ENCODE peak calls at places on chromosomes 13 and 19, in six cellular contexts. W is fibroblast of lung, U is lung, M is tibial artery, Y is WERI-Rb-1, K is colonic mucosa. J is an unnamed sample.

GRCh38 chr19:46513461-46514236 is 18.0 kb upstream of the PNMA8B start:
- DNase-seq in K (peak), U (peak), Y (peak), M (peak), W (peak), J (peak)

GRCh38 chr19:47695533-47696262 is 17.5 kb upstream of the EHD2 start:
- DNase-seq in K (no peak), U (no peak), W (no peak), M (peak), Y (no peak), J (no peak)

GRCh38 chr13:97185751-97186150 is 36.4 kb upstream of the MBNL2 start:
- DNase-seq in K (no peak), W (no peak), Y (no peak), M (no peak), U (no peak), J (no peak)

GRCh38 chr13:23725922-23726321 is 155.7 kb downstream of the TNFRSF19 start:
- DNase-seq in U (no peak), Y (no peak), M (no peak), K (no peak), W (no peak), J (no peak)

GRCh38 chr13:48738261-48738755 is 84.6 kb downstream of the CYSLTR2 start:
- DNase-seq in W (no peak), Y (no peak), U (no peak), M (no peak), K (no peak), J (no peak)

GRCh38 chr13:20188649-20189553 is 3.8 kb downstream of the GJB2 start:
- DNase-seq in M (no peak), W (no peak), U (no peak), K (peak), Y (peak), J (no peak)

GRCh38 chr13:26810095-26810494 is 49.5 kb upstream of the GPR12 start:
- DNase-seq in M (no peak), W (no peak), Y (no peak), U (no peak), K (no peak), J (no peak)

GRCh38 chr19:35140207-35140897 is 1.7 kb downstream of the FXYD1 start:
- DNase-seq in Y (peak), W (no peak), M (no peak), U (no peak), K (no peak), J (no peak)

GRCh38 chr13:59034198-59034597 is 1129.5 kb downstream of the DIAPH3 start:
- DNase-seq in U (no peak), Y (no peak), K (no peak), M (no peak), W (no peak), J (no peak)

GRCh38 chr13:79867248-79867647 is 386.3 kb downstream of the NDFIP2 start:
- DNase-seq in K (no peak), Y (no peak), W (peak), U (no peak), M (no peak), J (no peak)

GRCh38 chr19:45717983-45718650 is 12.6 kb downstream of the FBXO46 start:
- DNase-seq in W (no peak), M (peak), K (no peak), Y (no peak), U (no peak), J (no peak)

GRCh38 chr13:76245920-76246319 is 609.8 kb downstream of the LMO7 start:
- DNase-seq in Y (no peak), W (no peak), M (no peak), U (no peak), K (no peak), J (no peak)

GRCh38 chr19:41588497-41589209 is 12.7 kb downstream of the CEACAM21 start:
- DNase-seq in Y (no peak), K (no peak), W (peak), U (no peak), M (no peak), J (peak)

GRCh38 chr13:113337556-113337955 is 26.4 kb downstream of the GRTP1 start:
- DNase-seq in U (no peak), W (no peak), Y (no peak), K (no peak), M (no peak), J (no peak)

GRCh38 chr19:11254662-11255061 is 7.7 kb downstream of the DOCK6 start:
- DNase-seq in Y (no peak), U (no peak), M (no peak), W (no peak), K (no peak), J (no peak)
- TF ChIP-seq CTCF in Y (peak), U (no peak), M (no peak), W (no peak), K (no peak), J (no peak)

GRCh38 chr13:30031488-30031887 is 181.1 kb upstream of the UBL3 start:
- DNase-seq in M (no peak), Y (no peak), U (no peak), W (no peak), K (no peak), J (no peak)

GRCh38 chr13:30030141-30030750 is 179.8 kb upstream of the UBL3 start:
- DNase-seq in M (no peak), W (no peak), Y (no peak), K (no peak), U (no peak), J (no peak)

GRCh38 chr13:30034448-30034795 is 184.0 kb upstream of the UBL3 start:
- DNase-seq in M (no peak), K (no peak), Y (no peak), W (peak), U (no peak), J (no peak)

GRCh38 chr13:30033681-30034447 is 183.4 kb upstream of the UBL3 start:
- DNase-seq in Y (no peak), U (no peak), W (peak), K (no peak), M (no peak), J (no peak)

DNA sequence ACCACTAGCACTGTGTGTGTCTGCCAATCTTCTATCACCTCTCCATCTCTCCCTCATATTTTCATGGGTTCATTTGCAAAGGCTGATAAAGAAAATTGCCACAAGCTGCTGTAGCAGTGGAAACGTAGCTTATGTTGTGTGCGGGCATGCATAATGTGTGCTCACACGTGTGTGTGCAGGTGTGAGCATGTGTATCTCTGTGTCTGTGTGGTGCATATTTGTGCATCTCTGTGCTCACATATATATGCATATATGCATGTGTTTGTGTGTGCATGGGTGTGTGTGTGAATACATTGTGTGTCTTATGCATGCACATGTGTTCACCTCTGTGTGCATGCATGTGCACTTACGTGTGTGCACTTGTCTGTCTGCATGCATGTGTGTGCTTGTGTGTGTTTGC is 181.8 kb upstream of the UBL3 start:
- DNase-seq in W (no peak), U (no peak), M (no peak), Y (no peak), K (no peak), J (no peak)
- TF ChIP-seq CTCF in W (no peak), U (no peak), M (no peak), Y (no peak), K (no peak), J (no peak)

DNA sequence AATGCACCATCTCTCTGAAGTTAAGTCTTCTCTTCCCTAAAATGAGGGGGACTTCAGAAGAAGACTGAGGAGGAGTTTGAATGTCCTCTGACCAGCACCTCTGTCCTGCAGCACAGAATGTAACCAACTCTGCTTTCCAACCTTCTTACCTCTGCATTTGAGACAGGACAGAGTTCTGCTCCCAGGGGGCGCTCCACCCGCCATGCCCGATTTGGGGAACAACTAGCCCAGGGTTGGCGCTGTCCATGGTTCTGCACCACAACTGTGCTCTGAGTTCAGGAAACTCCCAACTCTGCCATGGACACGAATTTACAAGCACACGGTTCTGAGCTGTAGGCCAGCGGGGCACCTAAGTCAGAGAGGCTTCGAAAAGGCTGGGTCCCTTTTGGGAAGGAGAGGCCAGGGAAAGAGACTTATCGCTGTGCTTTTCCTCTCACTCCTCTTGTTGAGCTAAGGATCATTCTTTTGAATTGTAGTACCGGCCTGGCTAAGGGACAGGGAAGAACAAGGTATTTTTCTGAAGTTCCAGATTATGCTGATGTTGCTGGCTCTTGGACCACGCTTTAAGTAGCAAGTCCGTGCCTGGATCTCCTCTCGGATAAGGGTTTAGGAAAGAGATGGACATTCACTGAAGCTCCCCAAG is 22.2 kb downstream of the SIGLEC5 start:
- DNase-seq in U (peak), M (peak), Y (peak), W (peak), K (peak), J (peak)
- TF ChIP-seq CTCF in U (peak), M (peak), Y (peak), W (peak), K (peak), J (peak)

GRCh38 chr13:102091231-102091630 is 310.6 kb downstream of the FGF14 start:
- DNase-seq in U (no peak), M (no peak), K (no peak), Y (peak), W (peak), J (peak)

GRCh38 chr13:102089722-102090121 is 312.1 kb downstream of the FGF14 start:
- DNase-seq in Y (no peak), W (no peak), K (no peak), M (no peak), U (no peak), J (no peak)

GRCh38 chr13:102090532-102090931 is 311.3 kb downstream of the FGF14 start:
- DNase-seq in M (no peak), K (no peak), Y (no peak), U (no peak), W (no peak), J (no peak)

GRCh38 chr13:102089177-102089576 is 312.7 kb downstream of the FGF14 start:
- DNase-seq in U (no peak), K (no peak), Y (no peak), W (no peak), M (no peak), J (no peak)
- TF ChIP-seq CTCF in U (no peak), K (no peak), Y (no peak), W (peak), M (no peak), J (no peak)

GRCh38 chr13:73059460-73060250 is 850 bp downstream of the KLF5 start:
- DNase-seq in K (peak), W (peak), U (peak), Y (peak), M (peak), J (no peak)
- TF ChIP-seq CTCF in K (no peak), W (no peak), U (no peak), Y (peak), M (no peak), J (no peak)

GRCh38 chr19:12675940-12676339 is 5.7 kb downstream of the DHPS start:
- DNase-seq in Y (no peak), M (no peak), U (no peak), W (no peak), K (no peak), J (no peak)

GRCh38 chr19:12672744-12673143 is 6.1 kb downstream of the WDR83 start:
- DNase-seq in M (no peak), Y (no peak), U (no peak), K (no peak), W (no peak), J (no peak)

GRCh38 chr19:12675377-12675776 is 6.3 kb downstream of the DHPS start:
- DNase-seq in M (no peak), Y (no peak), K (no peak), W (no peak), U (no peak), J (no peak)

GRCh38 chr19:12676928-12677327 is 4.8 kb downstream of the DHPS start:
- DNase-seq in Y (no peak), M (no peak), U (no peak), K (no peak), W (no peak), J (no peak)

DNA sequence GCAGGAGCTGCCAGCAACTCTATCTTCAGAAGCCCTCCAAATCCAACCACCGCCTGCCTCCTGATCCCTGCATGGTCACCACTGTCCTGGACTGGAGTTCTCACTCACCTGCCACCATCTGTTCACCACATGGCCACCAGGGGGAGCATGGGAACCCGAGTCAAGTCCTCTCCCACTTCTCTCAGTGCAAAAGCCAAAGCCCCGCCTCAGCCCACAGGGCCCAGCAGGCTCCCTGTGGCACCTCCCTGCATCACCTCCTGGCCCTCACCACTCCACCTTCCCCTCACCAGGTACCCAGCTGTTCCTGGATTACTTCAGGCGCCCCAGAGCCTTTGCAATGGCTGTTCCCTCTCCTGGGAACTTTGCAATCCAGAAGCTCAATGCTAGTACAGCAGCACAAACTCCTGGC is 5.3 kb downstream of the DHPS start:
- DNase-seq in U (peak), K (peak), Y (peak), M (peak), W (peak), J (peak)
- TF ChIP-seq CTCF in U (peak), K (peak), Y (peak), M (peak), W (peak), J (peak)

DNA sequence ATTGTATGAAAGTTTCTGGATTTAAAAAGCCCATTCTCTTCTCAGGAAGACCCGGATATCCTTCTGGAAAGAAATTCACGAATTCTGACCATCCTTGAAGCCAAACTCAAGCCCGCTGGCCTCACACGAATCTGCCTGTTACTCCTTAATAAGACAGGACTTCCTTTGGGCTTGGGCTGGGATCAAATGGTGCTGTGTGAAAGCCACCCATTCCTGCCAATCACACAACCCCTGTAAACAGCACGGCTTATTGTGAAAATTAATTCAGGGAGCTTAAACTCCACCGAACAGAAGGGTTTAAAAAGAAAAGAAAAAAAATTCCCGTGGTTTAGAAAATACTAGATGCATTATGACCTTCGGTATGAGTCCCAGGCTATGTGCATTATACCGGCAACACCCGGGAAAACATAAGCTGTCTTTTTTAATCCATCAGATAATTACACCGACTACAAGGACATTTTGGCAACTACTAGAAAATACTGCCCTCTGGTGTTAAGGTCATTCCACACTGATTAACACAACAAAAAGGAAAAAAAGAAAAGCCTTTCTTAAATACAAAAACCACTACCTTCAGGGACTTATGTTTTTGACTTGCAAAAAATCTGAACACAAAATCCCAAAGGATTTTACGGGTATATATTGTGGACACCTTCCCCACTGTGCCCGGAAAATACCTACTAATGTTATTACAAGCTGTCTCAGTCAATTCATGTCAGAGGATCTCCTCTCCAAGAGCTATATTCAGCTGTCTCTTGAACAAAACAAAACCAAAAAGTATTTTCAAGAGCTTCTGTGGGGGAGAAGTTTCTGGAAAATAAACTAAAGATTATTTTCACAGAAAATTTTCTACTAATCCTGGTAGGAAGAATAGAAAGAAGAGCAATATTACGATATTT is 76.0 kb upstream of the LSM14A start:
- DNase-seq in K (no peak), W (peak), Y (peak), M (no peak), U (no peak), J (peak)
- TF ChIP-seq CTCF in K (peak), W (peak), Y (peak), M (peak), U (peak), J (peak)

GRCh38 chr19:56687036-56687435 is 15.5 kb upstream of the ZNF835 start:
- DNase-seq in K (no peak), M (no peak), W (no peak), Y (no peak), U (no peak), J (no peak)

GRCh38 chr19:56692496-56692895 is 20.9 kb upstream of the ZNF835 start:
- DNase-seq in K (no peak), M (no peak), Y (peak), U (no peak), W (no peak), J (no peak)

GRCh38 chr19:56690668-56691067 is 19.1 kb upstream of the ZNF835 start:
- DNase-seq in W (no peak), Y (no peak), K (no peak), M (no peak), U (no peak), J (no peak)

DNA sequence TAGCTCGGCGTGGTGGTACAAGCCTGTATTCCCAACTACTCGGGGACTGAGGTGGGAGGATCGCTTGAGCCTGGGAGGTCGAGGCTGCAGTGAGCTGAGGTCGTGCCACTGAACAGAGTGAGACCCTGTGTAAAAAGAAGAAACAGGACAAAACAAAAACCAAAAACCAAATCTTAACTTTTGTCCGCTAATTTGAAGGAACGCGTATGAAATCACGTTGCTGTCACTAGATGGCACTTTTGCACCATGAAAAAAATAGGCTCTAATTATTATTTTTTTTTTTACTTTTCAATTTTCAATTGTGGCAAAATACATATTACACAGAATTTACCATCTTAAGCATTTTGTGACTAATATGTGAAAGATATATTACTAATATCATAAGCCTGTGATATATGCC is 17.6 kb upstream of the ZNF835 start:
- DNase-seq in K (no peak), U (no peak), M (no peak), Y (no peak), W (no peak), J (no peak)
- TF ChIP-seq CTCF in K (no peak), U (no peak), M (no peak), Y (no peak), W (no peak), J (no peak)

GRCh38 chr13:94548382-94549240 is 47.3 kb downstream of the TGDS start:
- DNase-seq in W (peak), Y (peak), K (peak), M (peak), U (no peak), J (peak)
- TF ChIP-seq CTCF in W (peak), Y (peak), K (no peak), M (no peak), U (no peak), J (no peak)

DNA sequence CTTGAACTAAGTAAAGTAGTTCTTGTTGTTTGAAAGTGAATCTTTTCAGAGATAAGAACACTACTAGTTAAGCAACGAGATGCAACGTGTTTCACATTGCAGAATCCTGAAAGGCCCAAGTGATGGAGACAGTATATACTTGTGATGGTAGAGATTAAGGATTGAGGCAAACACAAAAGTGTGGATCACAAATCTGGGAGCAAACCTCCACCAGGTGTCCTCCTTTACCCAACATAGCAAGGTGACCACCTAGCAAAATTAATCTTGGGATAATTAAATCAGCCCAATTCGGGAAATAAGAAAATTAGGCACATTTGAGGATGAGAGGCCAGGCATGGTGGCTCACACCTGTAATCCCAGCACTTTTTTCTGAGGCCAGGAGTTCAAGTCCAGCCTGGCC is 563.9 kb downstream of the DACH1 start:
- DNase-seq in W (peak), K (no peak), Y (no peak), U (no peak), M (no peak), J (peak)
- TF ChIP-seq CTCF in W (peak), K (no peak), Y (peak), U (no peak), M (no peak), J (no peak)

J was measured in Calu3.